ENCODE peak calls at places on chromosome 12, in nine cellular contexts. One of them, this sample, is unnamed.

GRCh38 chr12:104280703-104281458 is 22.7 kb upstream of the EID3 start:
- DNase-seq in stimulated activated CD8-positive, alpha-beta memory T cell treated with anti-CD3 and anti-CD28 coated beads, Interleukin-7, amount 100 ng/mL, for 1 hour: no peak
- DNase-seq in left cardiac atrium: no peak
- DNase-seq in stimulated activated naive CD4-positive, alpha-beta T cell: no peak
- DNase-seq in dermis blood vessel endothelial cell: peak; percentile 73
- DNase-seq in small intestine: no peak
- DNase-seq in substantia nigra: no peak
- DNase-seq in activated CD4-positive, alpha-beta T cell treated with anti-CD3 and anti-CD28 coated beads, Interleukin-2, amount 50 U/mL, for 1 hour: no peak
- DNase-seq in foreskin fibroblast: peak; percentile 77
- DNase-seq in this sample: no peak

GRCh38 chr12:110689601-110690430 is 901 bp upstream of the HVCN1 start:
- DNase-seq in activated CD4-positive, alpha-beta T cell treated with anti-CD3 and anti-CD28 coated beads, Interleukin-2, amount 50 U/mL, for 1 hour: peak; percentile 38
- DNase-seq in dermis blood vessel endothelial cell: peak; percentile 43
- DNase-seq in left cardiac atrium: peak; percentile 52
- DNase-seq in foreskin fibroblast: peak; percentile 10
- DNase-seq in stimulated activated naive CD4-positive, alpha-beta T cell: peak; percentile 52
- DNase-seq in stimulated activated CD8-positive, alpha-beta memory T cell treated with anti-CD3 and anti-CD28 coated beads, Interleukin-7, amount 100 ng/mL, for 1 hour: no peak
- DNase-seq in small intestine: peak; percentile 38
- DNase-seq in substantia nigra: peak; percentile 36
- DNase-seq in this sample: no peak

GRCh38 chr12:32302218-32302826 is 97.0 kb upstream of the FGD4 start:
- DNase-seq in substantia nigra: no peak
- DNase-seq in left cardiac atrium: no peak
- DNase-seq in stimulated activated CD8-positive, alpha-beta memory T cell treated with anti-CD3 and anti-CD28 coated beads, Interleukin-7, amount 100 ng/mL, for 1 hour: no peak
- DNase-seq in foreskin fibroblast: no peak
- DNase-seq in activated CD4-positive, alpha-beta T cell treated with anti-CD3 and anti-CD28 coated beads, Interleukin-2, amount 50 U/mL, for 1 hour: no peak
- DNase-seq in stimulated activated naive CD4-positive, alpha-beta T cell: peak; percentile 6
- DNase-seq in dermis blood vessel endothelial cell: peak; percentile 77
- DNase-seq in small intestine: no peak
- DNase-seq in this sample: peak; percentile 64

GRCh38 chr12:32809846-32810245 is 54.1 kb upstream of the YARS2 start:
- DNase-seq in stimulated activated naive CD4-positive, alpha-beta T cell: no peak
- DNase-seq in foreskin fibroblast: no peak
- DNase-seq in left cardiac atrium: no peak
- DNase-seq in substantia nigra: no peak
- DNase-seq in dermis blood vessel endothelial cell: no peak
- DNase-seq in small intestine: no peak
- DNase-seq in activated CD4-positive, alpha-beta T cell treated with anti-CD3 and anti-CD28 coated beads, Interleukin-2, amount 50 U/mL, for 1 hour: no peak
- DNase-seq in stimulated activated CD8-positive, alpha-beta memory T cell treated with anti-CD3 and anti-CD28 coated beads, Interleukin-7, amount 100 ng/mL, for 1 hour: no peak
- DNase-seq in this sample: no peak

GRCh38 chr12:68223067-68223747 is 2.4 kb downstream of the IL26 start:
- DNase-seq in stimulated activated CD8-positive, alpha-beta memory T cell treated with anti-CD3 and anti-CD28 coated beads, Interleukin-7, amount 100 ng/mL, for 1 hour: peak; percentile 53
- DNase-seq in stimulated activated naive CD4-positive, alpha-beta T cell: peak; percentile 73
- DNase-seq in foreskin fibroblast: peak; percentile 77
- DNase-seq in substantia nigra: peak; percentile 61
- DNase-seq in left cardiac atrium: peak; percentile 84
- DNase-seq in activated CD4-positive, alpha-beta T cell treated with anti-CD3 and anti-CD28 coated beads, Interleukin-2, amount 50 U/mL, for 1 hour: peak; percentile 65
- DNase-seq in dermis blood vessel endothelial cell: peak; percentile 94
- DNase-seq in small intestine: peak; percentile 79
- DNase-seq in this sample: peak; percentile 52

GRCh38 chr12:91951571-91951970 is 194.1 kb downstream of the BTG1 start:
- DNase-seq in stimulated activated CD8-positive, alpha-beta memory T cell treated with anti-CD3 and anti-CD28 coated beads, Interleukin-7, amount 100 ng/mL, for 1 hour: no peak
- DNase-seq in activated CD4-positive, alpha-beta T cell treated with anti-CD3 and anti-CD28 coated beads, Interleukin-2, amount 50 U/mL, for 1 hour: no peak
- DNase-seq in small intestine: no peak
- DNase-seq in foreskin fibroblast: no peak
- DNase-seq in substantia nigra: no peak
- DNase-seq in left cardiac atrium: no peak
- DNase-seq in stimulated activated naive CD4-positive, alpha-beta T cell: no peak
- DNase-seq in dermis blood vessel endothelial cell: no peak
- DNase-seq in this sample: no peak

GRCh38 chr12:125683748-125684381 is 618.6 kb downstream of the AACS start:
- DNase-seq in stimulated activated CD8-positive, alpha-beta memory T cell treated with anti-CD3 and anti-CD28 coated beads, Interleukin-7, amount 100 ng/mL, for 1 hour: no peak
- DNase-seq in activated CD4-positive, alpha-beta T cell treated with anti-CD3 and anti-CD28 coated beads, Interleukin-2, amount 50 U/mL, for 1 hour: no peak
- DNase-seq in stimulated activated naive CD4-positive, alpha-beta T cell: no peak
- DNase-seq in small intestine: no peak
- DNase-seq in substantia nigra: peak; percentile 37
- DNase-seq in dermis blood vessel endothelial cell: no peak
- DNase-seq in foreskin fibroblast: no peak
- DNase-seq in left cardiac atrium: no peak
- DNase-seq in this sample: peak; percentile 10

GRCh38 chr12:13135336-13136178 is 32.1 kb upstream of the GSG1 start:
- DNase-seq in small intestine: no peak
- DNase-seq in substantia nigra: peak; percentile 42
- DNase-seq in left cardiac atrium: peak; percentile 37
- DNase-seq in foreskin fibroblast: peak; percentile 100
- DNase-seq in activated CD4-positive, alpha-beta T cell treated with anti-CD3 and anti-CD28 coated beads, Interleukin-2, amount 50 U/mL, for 1 hour: no peak
- DNase-seq in stimulated activated CD8-positive, alpha-beta memory T cell treated with anti-CD3 and anti-CD28 coated beads, Interleukin-7, amount 100 ng/mL, for 1 hour: no peak
- DNase-seq in stimulated activated naive CD4-positive, alpha-beta T cell: no peak
- DNase-seq in dermis blood vessel endothelial cell: peak; percentile 79
- DNase-seq in this sample: no peak

GRCh38 chr12:112979281-112979680 is 962 bp downstream of the OAS2 start:
- DNase-seq in stimulated activated CD8-positive, alpha-beta memory T cell treated with anti-CD3 and anti-CD28 coated beads, Interleukin-7, amount 100 ng/mL, for 1 hour: no peak
- DNase-seq in stimulated activated naive CD4-positive, alpha-beta T cell: peak; percentile 46
- DNase-seq in substantia nigra: no peak
- DNase-seq in activated CD4-positive, alpha-beta T cell treated with anti-CD3 and anti-CD28 coated beads, Interleukin-2, amount 50 U/mL, for 1 hour: peak; percentile 16
- DNase-seq in left cardiac atrium: peak; percentile 43
- DNase-seq in dermis blood vessel endothelial cell: no peak
- DNase-seq in small intestine: peak; percentile 43
- DNase-seq in foreskin fibroblast: no peak
- DNase-seq in this sample: no peak

GRCh38 chr12:113161415-113162016 is 12.0 kb downstream of the CFAP73 start:
- DNase-seq in stimulated activated CD8-positive, alpha-beta memory T cell treated with anti-CD3 and anti-CD28 coated beads, Interleukin-7, amount 100 ng/mL, for 1 hour: no peak
- DNase-seq in stimulated activated naive CD4-positive, alpha-beta T cell: no peak
- DNase-seq in small intestine: no peak
- DNase-seq in foreskin fibroblast: no peak
- DNase-seq in substantia nigra: no peak
- DNase-seq in left cardiac atrium: no peak
- DNase-seq in dermis blood vessel endothelial cell: no peak
- DNase-seq in activated CD4-positive, alpha-beta T cell treated with anti-CD3 and anti-CD28 coated beads, Interleukin-2, amount 50 U/mL, for 1 hour: no peak
- DNase-seq in this sample: no peak

GRCh38 chr12:65596514-65597010 is 227.7 kb upstream of the HMGA2 start:
- DNase-seq in stimulated activated naive CD4-positive, alpha-beta T cell: no peak
- DNase-seq in dermis blood vessel endothelial cell: no peak
- DNase-seq in left cardiac atrium: no peak
- DNase-seq in foreskin fibroblast: no peak
- DNase-seq in activated CD4-positive, alpha-beta T cell treated with anti-CD3 and anti-CD28 coated beads, Interleukin-2, amount 50 U/mL, for 1 hour: no peak
- DNase-seq in stimulated activated CD8-positive, alpha-beta memory T cell treated with anti-CD3 and anti-CD28 coated beads, Interleukin-7, amount 100 ng/mL, for 1 hour: no peak
- DNase-seq in substantia nigra: no peak
- DNase-seq in small intestine: no peak
- DNase-seq in this sample: no peak

GRCh38 chr12:3352230-3352629 is 138.8 kb upstream of the PRMT8 start:
- DNase-seq in left cardiac atrium: no peak
- DNase-seq in stimulated activated CD8-positive, alpha-beta memory T cell treated with anti-CD3 and anti-CD28 coated beads, Interleukin-7, amount 100 ng/mL, for 1 hour: no peak
- DNase-seq in small intestine: no peak
- DNase-seq in substantia nigra: no peak
- DNase-seq in foreskin fibroblast: no peak
- DNase-seq in stimulated activated naive CD4-positive, alpha-beta T cell: no peak
- DNase-seq in activated CD4-positive, alpha-beta T cell treated with anti-CD3 and anti-CD28 coated beads, Interleukin-2, amount 50 U/mL, for 1 hour: no peak
- DNase-seq in dermis blood vessel endothelial cell: no peak
- DNase-seq in this sample: no peak

GRCh38 chr12:81077329-81077685 is 572 bp upstream of the ACSS3 start:
- DNase-seq in dermis blood vessel endothelial cell: no peak
- DNase-seq in activated CD4-positive, alpha-beta T cell treated with anti-CD3 and anti-CD28 coated beads, Interleukin-2, amount 50 U/mL, for 1 hour: no peak
- DNase-seq in foreskin fibroblast: no peak
- DNase-seq in stimulated activated CD8-positive, alpha-beta memory T cell treated with anti-CD3 and anti-CD28 coated beads, Interleukin-7, amount 100 ng/mL, for 1 hour: no peak
- DNase-seq in stimulated activated naive CD4-positive, alpha-beta T cell: no peak
- DNase-seq in small intestine: no peak
- DNase-seq in left cardiac atrium: peak; percentile 41
- DNase-seq in substantia nigra: peak; percentile 1
- DNase-seq in this sample: peak; percentile 55

GRCh38 chr12:93746572-93747168 is 69.5 kb downstream of the CRADD start:
- DNase-seq in dermis blood vessel endothelial cell: no peak
- DNase-seq in activated CD4-positive, alpha-beta T cell treated with anti-CD3 and anti-CD28 coated beads, Interleukin-2, amount 50 U/mL, for 1 hour: no peak
- DNase-seq in left cardiac atrium: no peak
- DNase-seq in foreskin fibroblast: no peak
- DNase-seq in small intestine: no peak
- DNase-seq in stimulated activated CD8-positive, alpha-beta memory T cell treated with anti-CD3 and anti-CD28 coated beads, Interleukin-7, amount 100 ng/mL, for 1 hour: no peak
- DNase-seq in substantia nigra: no peak
- DNase-seq in stimulated activated naive CD4-positive, alpha-beta T cell: no peak
- DNase-seq in this sample: no peak

GRCh38 chr12:85835417-85835809 is 796 bp downstream of the RASSF9 start:
- DNase-seq in dermis blood vessel endothelial cell: peak; percentile 62
- DNase-seq in left cardiac atrium: no peak
- DNase-seq in activated CD4-positive, alpha-beta T cell treated with anti-CD3 and anti-CD28 coated beads, Interleukin-2, amount 50 U/mL, for 1 hour: no peak
- DNase-seq in foreskin fibroblast: peak; percentile 7
- DNase-seq in stimulated activated naive CD4-positive, alpha-beta T cell: no peak
- DNase-seq in small intestine: no peak
- DNase-seq in substantia nigra: no peak
- DNase-seq in stimulated activated CD8-positive, alpha-beta memory T cell treated with anti-CD3 and anti-CD28 coated beads, Interleukin-7, amount 100 ng/mL, for 1 hour: no peak
- DNase-seq in this sample: no peak

GRCh38 chr12:7934153-7934552 is 1.8 kb downstream of the SLC2A3 start:
- DNase-seq in substantia nigra: no peak
- DNase-seq in left cardiac atrium: no peak
- DNase-seq in stimulated activated CD8-positive, alpha-beta memory T cell treated with anti-CD3 and anti-CD28 coated beads, Interleukin-7, amount 100 ng/mL, for 1 hour: no peak
- DNase-seq in small intestine: no peak
- DNase-seq in activated CD4-positive, alpha-beta T cell treated with anti-CD3 and anti-CD28 coated beads, Interleukin-2, amount 50 U/mL, for 1 hour: no peak
- DNase-seq in dermis blood vessel endothelial cell: peak; percentile 22
- DNase-seq in foreskin fibroblast: no peak
- DNase-seq in stimulated activated naive CD4-positive, alpha-beta T cell: peak; percentile 44
- DNase-seq in this sample: no peak

GRCh38 chr12:116642683-116643082 is 83.5 kb downstream of the MAP1LC3B2 start:
- DNase-seq in stimulated activated naive CD4-positive, alpha-beta T cell: no peak
- DNase-seq in small intestine: peak; percentile 22
- DNase-seq in substantia nigra: no peak
- DNase-seq in activated CD4-positive, alpha-beta T cell treated with anti-CD3 and anti-CD28 coated beads, Interleukin-2, amount 50 U/mL, for 1 hour: no peak
- DNase-seq in left cardiac atrium: no peak
- DNase-seq in foreskin fibroblast: no peak
- DNase-seq in dermis blood vessel endothelial cell: no peak
- DNase-seq in stimulated activated CD8-positive, alpha-beta memory T cell treated with anti-CD3 and anti-CD28 coated beads, Interleukin-7, amount 100 ng/mL, for 1 hour: no peak
- DNase-seq in this sample: no peak

GRCh38 chr12:102689701-102690100 is 209.3 kb upstream of the IGF1 start:
- DNase-seq in left cardiac atrium: no peak
- DNase-seq in activated CD4-positive, alpha-beta T cell treated with anti-CD3 and anti-CD28 coated beads, Interleukin-2, amount 50 U/mL, for 1 hour: no peak
- DNase-seq in small intestine: no peak
- DNase-seq in dermis blood vessel endothelial cell: no peak
- DNase-seq in foreskin fibroblast: no peak
- DNase-seq in stimulated activated naive CD4-positive, alpha-beta T cell: no peak
- DNase-seq in substantia nigra: no peak
- DNase-seq in stimulated activated CD8-positive, alpha-beta memory T cell treated with anti-CD3 and anti-CD28 coated beads, Interleukin-7, amount 100 ng/mL, for 1 hour: no peak
- DNase-seq in this sample: no peak

GRCh38 chr12:64086946-64087345 is 135.2 kb downstream of the KICS2 start:
- DNase-seq in small intestine: no peak
- DNase-seq in substantia nigra: no peak
- DNase-seq in left cardiac atrium: no peak
- DNase-seq in foreskin fibroblast: no peak
- DNase-seq in stimulated activated CD8-positive, alpha-beta memory T cell treated with anti-CD3 and anti-CD28 coated beads, Interleukin-7, amount 100 ng/mL, for 1 hour: no peak
- DNase-seq in dermis blood vessel endothelial cell: no peak
- DNase-seq in stimulated activated naive CD4-positive, alpha-beta T cell: no peak
- DNase-seq in activated CD4-positive, alpha-beta T cell treated with anti-CD3 and anti-CD28 coated beads, Interleukin-2, amount 50 U/mL, for 1 hour: no peak
- DNase-seq in this sample: no peak

GRCh38 chr12:4911316-4911994 is 1.8 kb downstream of the KCNA1 start:
- DNase-seq in small intestine: no peak
- DNase-seq in stimulated activated CD8-positive, alpha-beta memory T cell treated with anti-CD3 and anti-CD28 coated beads, Interleukin-7, amount 100 ng/mL, for 1 hour: no peak
- DNase-seq in dermis blood vessel endothelial cell: no peak
- DNase-seq in stimulated activated naive CD4-positive, alpha-beta T cell: no peak
- DNase-seq in left cardiac atrium: no peak
- DNase-seq in substantia nigra: peak; percentile 40
- DNase-seq in foreskin fibroblast: no peak
- DNase-seq in activated CD4-positive, alpha-beta T cell treated with anti-CD3 and anti-CD28 coated beads, Interleukin-2, amount 50 U/mL, for 1 hour: no peak
- DNase-seq in this sample: no peak

GRCh38 chr12:19946549-19946948 is 421.8 kb upstream of the PDE3A start:
- DNase-seq in dermis blood vessel endothelial cell: peak; percentile 96
- DNase-seq in stimulated activated CD8-positive, alpha-beta memory T cell treated with anti-CD3 and anti-CD28 coated beads, Interleukin-7, amount 100 ng/mL, for 1 hour: no peak
- DNase-seq in activated CD4-positive, alpha-beta T cell treated with anti-CD3 and anti-CD28 coated beads, Interleukin-2, amount 50 U/mL, for 1 hour: no peak
- DNase-seq in foreskin fibroblast: peak; percentile 92
- DNase-seq in substantia nigra: no peak
- DNase-seq in stimulated activated naive CD4-positive, alpha-beta T cell: no peak
- DNase-seq in left cardiac atrium: no peak
- DNase-seq in small intestine: no peak
- DNase-seq in this sample: no peak